ENCODE peak calls at places on chromosomes 5 and 9, in seven cellular contexts. K is chondrocyte; W is NAMALWA; S is lung; A is stimulated activated CD4-positive, alpha-beta T cell treated with anti-CD3 and anti-CD28 coated beads, Interleukin-1b, Interleukin-23, amount 100 ng/mL, for 24 hours; O is transverse colon; D is MM.1S. E is an unnamed sample.

GRCh38 chr5:104265531-104266130 is 703.0 kb upstream of the NUDT12 start:
- DNase-seq in K (no peak), W (no peak), S (no peak), A (no peak), O (no peak), D (no peak), E (no peak)

GRCh38 chr9:90881648-90882047 is 80.0 kb downstream of the SYK start:
- DNase-seq in K (no peak), W (peak), S (no peak), A (no peak), O (peak), D (peak), E (no peak)

GRCh38 chr5:91178461-91178860 is 204.7 kb downstream of the ARRDC3 start:
- DNase-seq in K (no peak), W (no peak), S (no peak), A (no peak), O (no peak), D (no peak), E (no peak)

GRCh38 chr9:120445974-120446373 is 134.0 kb downstream of the CDK5RAP2 start:
- DNase-seq in K (no peak), W (peak), S (no peak), A (no peak), O (no peak), D (no peak), E (no peak)

GRCh38 chr5:179238628-179238970 is 106.7 kb downstream of the ADAMTS2 start:
- DNase-seq in K (peak), W (no peak), S (no peak), A (no peak), O (no peak), D (no peak), E (no peak)

GRCh38 chr5:146331257-146331822 is 7.3 kb upstream of the POU4F3 start:
- DNase-seq in K (no peak), W (no peak), S (no peak), A (no peak), O (no peak), D (no peak), E (no peak)

GRCh38 chr9:24939099-24939850 is 393.6 kb upstream of the IZUMO3 start:
- DNase-seq in K (no peak), W (no peak), S (no peak), A (no peak), O (no peak), D (no peak), E (no peak)

GRCh38 chr5:144004146-144004545 is 166.3 kb downstream of the YIPF5 start:
- DNase-seq in K (no peak), W (no peak), S (no peak), A (no peak), O (no peak), D (no peak), E (no peak)

GRCh38 chr5:40676643-40677333 is 2.9 kb upstream of the PTGER4 start:
- DNase-seq in K (no peak), W (no peak), S (no peak), A (no peak), O (no peak), D (no peak), E (no peak)